ENCODE peak calls at places on chromosomes 16 and 17, in five cellular contexts. K is H1, U is HepG2, H is HCT116, G is SK-N-SH. Z is an unnamed sample.

GRCh38 chr17:19327039-19327776 is 35.3 kb downstream of the B9D1 start:
- DNase-seq in K (no peak), U (no peak), H (peak), G (no peak), Z (no peak)

GRCh38 chr16:58028541-58029070 is 3.1 kb downstream of the MMP15 start:
- DNase-seq in K (no peak), U (no peak), H (no peak), G (peak), Z (no peak)

GRCh38 chr16:87765473-87765775 is 362 bp downstream of the KLHDC4 start:
- DNase-seq in K (no peak), U (no peak), H (no peak), G (peak), Z (peak)

GRCh38 chr16:91484-91883 is 13.5 kb downstream of the MPG start:
- DNase-seq in K (no peak), U (no peak), H (no peak), G (no peak), Z (no peak)

GRCh38 chr17:4576729-4577322 is 7.5 kb upstream of the SMTNL2 start:
- DNase-seq in K (peak), U (peak), H (no peak), G (no peak), Z (no peak)

GRCh38 chr16:50842589-50842988 is 100.7 kb downstream of the CYLD start:
- DNase-seq in K (peak), U (no peak), H (no peak), G (no peak), Z (no peak)

GRCh38 chr16:1541293-1542165 is 8.1 kb downstream of the TMEM204 start:
- DNase-seq in K (no peak), U (no peak), H (no peak), G (no peak), Z (no peak)

GRCh38 chr17:74516561-74516960 is 14.7 kb downstream of the CD300LB start:
- DNase-seq in K (no peak), U (no peak), H (no peak), G (no peak), Z (no peak)

GRCh38 chr16:87720411-87720810 is 45.4 kb downstream of the KLHDC4 start:
- DNase-seq in K (no peak), U (no peak), H (no peak), G (no peak), Z (no peak)

GRCh38 chr17:13597723-13598347 is 3.9 kb downstream of the HS3ST3A1 start:
- DNase-seq in K (no peak), U (peak), H (peak), G (peak), Z (peak)

GRCh38 chr16:67544329-67544841 is 15.8 kb downstream of the RIPOR1 start:
- DNase-seq in K (no peak), U (no peak), H (no peak), G (peak), Z (no peak)

GRCh38 chr16:62353355-62353754 is 317.1 kb upstream of the CDH8 start:
- DNase-seq in K (no peak), U (no peak), H (no peak), G (no peak), Z (no peak)

GRCh38 chr16:67857547-67858233 is 10.2 kb upstream of the CENPT start:
- DNase-seq in K (no peak), U (peak), H (no peak), G (no peak), Z (peak)

GRCh38 chr16:83533193-83533592 is 274.6 kb upstream of the HSBP1 start:
- DNase-seq in K (no peak), U (no peak), H (no peak), G (no peak), Z (no peak)

GRCh38 chr17:37848690-37849616 is 75.3 kb upstream of the TBC1D3K start:
- DNase-seq in K (no peak), U (no peak), H (peak), G (no peak), Z (no peak)

GRCh38 chr17:64497565-64498035 is 746 bp upstream of the POLG2 start:
- DNase-seq in K (no peak), U (no peak), H (no peak), G (no peak), Z (no peak)

DNA sequence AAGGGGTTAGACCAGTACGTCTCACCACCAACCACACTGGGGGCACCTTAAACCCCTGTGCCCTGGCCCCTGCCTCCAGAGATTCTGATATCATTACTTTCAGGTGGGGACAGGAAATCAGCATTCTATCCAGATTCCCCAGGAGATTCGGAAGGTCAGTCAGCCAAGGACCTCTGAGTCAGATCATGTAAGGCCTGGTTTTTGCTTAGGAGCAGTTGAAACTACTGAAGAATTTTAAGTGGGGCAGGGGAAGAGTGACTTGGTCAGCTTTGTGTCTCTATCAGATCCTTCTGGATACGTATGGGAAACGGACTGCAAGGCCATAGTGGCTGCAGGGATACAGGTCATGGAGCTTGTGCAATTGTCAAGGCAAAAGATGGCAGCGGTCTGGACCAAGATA is 9.0 kb downstream of the EMP2 start:
- DNase-seq in K (no peak), U (no peak), H (no peak), G (no peak), Z (no peak)
- TF ChIP-seq JUND in K (no peak), U (no peak), H (no peak), G (no peak), Z (no peak)

DNA sequence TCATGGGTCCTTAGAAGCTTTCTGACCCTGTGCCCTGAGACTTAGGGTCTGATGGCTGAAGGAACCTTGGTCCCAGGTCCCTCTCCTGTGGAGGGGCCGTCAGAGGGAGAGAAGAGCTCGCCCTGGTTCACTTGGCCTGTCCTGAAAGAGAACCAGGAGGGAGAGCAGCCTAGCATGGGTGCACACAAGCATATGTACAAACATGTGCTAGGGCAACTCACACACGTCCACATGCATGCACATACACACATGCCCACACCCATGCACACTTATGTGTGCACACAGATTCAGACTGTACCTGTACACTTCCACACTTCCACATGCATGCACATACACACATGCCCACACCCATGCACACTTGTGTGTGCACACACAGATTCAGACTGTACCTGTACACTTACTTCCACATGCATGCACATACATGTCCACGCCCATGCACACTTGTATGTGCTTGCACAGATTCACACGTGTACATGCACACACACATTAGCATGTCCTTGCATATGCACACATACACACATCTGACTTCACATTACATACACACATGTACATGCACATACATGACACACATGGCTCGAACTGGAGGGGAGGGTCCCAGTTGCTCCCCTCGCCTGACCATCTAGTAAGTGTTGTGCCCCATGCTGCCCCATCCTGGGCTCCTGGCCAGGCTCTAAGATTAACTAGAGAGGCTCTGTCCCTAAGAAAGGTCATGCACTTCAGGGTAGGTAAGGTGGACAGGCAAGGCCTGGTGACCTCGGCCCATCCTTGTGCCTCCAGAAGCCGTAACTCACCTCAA is 122.0 kb downstream of the METRNL start:
- DNase-seq in K (no peak), U (no peak), H (no peak), G (no peak), Z (no peak)
- TF ChIP-seq JUND in K (no peak), U (no peak), H (no peak), G (no peak), Z (no peak)

GRCh38 chr17:36072431-36073121 is 8.5 kb downstream of the CCL18 start:
- DNase-seq in K (peak), U (peak), H (peak), G (peak), Z (no peak)

GRCh38 chr17:36069131-36069530 is 5.1 kb downstream of the CCL18 start:
- DNase-seq in K (no peak), U (no peak), H (no peak), G (no peak), Z (no peak)

GRCh38 chr17:36070427-36070826 is 6.4 kb downstream of the CCL18 start:
- DNase-seq in K (no peak), U (no peak), H (no peak), G (no peak), Z (no peak)

GRCh38 chr17:36066365-36066945 is 2.4 kb downstream of the CCL18 start:
- DNase-seq in K (no peak), U (no peak), H (no peak), G (no peak), Z (no peak)

DNA sequence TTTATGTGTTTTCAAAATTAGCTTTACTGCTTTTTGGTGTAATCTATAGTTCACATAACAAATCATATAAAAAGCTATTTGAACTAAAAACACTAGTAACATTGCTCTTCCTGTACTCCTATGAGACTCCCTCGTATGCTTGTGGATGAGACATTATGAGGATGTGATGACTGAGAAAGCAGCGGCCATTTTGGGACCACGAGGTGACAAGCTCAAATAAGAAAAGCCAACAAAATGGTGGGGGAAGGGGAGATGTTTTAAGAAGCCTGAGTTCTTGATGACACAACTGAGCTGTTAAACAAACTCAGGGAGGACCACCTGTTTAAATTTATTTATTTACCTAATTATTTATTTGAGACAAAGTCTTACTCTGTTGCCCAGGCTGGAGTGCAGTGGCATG is 4.5 kb downstream of the CCL18 start:
- DNase-seq in K (no peak), U (no peak), H (no peak), G (no peak), Z (no peak)
- TF ChIP-seq JUND in K (no peak), U (no peak), H (no peak), G (no peak), Z (no peak)

DNA sequence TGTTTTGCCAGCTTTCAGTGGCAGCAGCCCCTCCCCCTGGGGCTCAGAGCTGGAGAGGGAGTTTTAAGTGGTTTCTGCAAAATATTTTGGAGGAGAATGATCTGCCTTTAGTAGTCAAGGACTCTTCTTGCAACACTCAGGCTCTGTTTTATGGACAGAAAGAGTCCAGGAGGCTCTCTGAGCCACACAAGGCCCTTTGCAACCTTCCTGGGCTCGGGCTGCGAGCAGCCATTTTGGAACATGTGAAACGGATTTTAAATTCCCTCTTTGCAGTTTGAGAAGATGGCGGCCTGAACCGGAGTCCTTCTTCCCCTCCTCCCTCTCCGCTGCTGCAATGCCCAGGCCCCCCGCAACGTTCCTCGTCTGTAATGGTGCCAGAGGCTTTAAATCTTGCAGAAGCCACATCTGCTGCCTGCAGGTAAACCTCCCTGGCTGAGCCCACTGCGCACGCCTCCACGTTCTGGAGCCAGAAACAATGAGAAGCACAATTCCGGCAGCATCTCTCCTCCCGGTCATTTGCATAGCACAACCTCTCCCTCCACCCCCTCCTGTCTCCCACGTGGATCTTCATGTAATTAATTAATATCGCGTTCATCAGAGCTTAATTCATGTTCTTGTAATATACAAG is 386.1 kb downstream of the SEC14L1 start:
- DNase-seq in K (no peak), U (no peak), H (no peak), G (no peak), Z (no peak)
- TF ChIP-seq JUND in K (no peak), U (no peak), H (no peak), G (no peak), Z (no peak)

GRCh38 chr16:53911506-53911905 is 207.6 kb downstream of the FTO start:
- DNase-seq in K (no peak), U (no peak), H (no peak), G (no peak), Z (no peak)

GRCh38 chr16:53913920-53914319 is 210.0 kb downstream of the FTO start:
- DNase-seq in K (no peak), U (no peak), H (no peak), G (no peak), Z (no peak)

GRCh38 chr16:53913082-53913870 is 209.3 kb downstream of the FTO start:
- DNase-seq in K (no peak), U (no peak), H (no peak), G (no peak), Z (no peak)

GRCh38 chr16:53912155-53912554 is 208.2 kb downstream of the FTO start:
- DNase-seq in K (no peak), U (no peak), H (no peak), G (no peak), Z (no peak)

DNA sequence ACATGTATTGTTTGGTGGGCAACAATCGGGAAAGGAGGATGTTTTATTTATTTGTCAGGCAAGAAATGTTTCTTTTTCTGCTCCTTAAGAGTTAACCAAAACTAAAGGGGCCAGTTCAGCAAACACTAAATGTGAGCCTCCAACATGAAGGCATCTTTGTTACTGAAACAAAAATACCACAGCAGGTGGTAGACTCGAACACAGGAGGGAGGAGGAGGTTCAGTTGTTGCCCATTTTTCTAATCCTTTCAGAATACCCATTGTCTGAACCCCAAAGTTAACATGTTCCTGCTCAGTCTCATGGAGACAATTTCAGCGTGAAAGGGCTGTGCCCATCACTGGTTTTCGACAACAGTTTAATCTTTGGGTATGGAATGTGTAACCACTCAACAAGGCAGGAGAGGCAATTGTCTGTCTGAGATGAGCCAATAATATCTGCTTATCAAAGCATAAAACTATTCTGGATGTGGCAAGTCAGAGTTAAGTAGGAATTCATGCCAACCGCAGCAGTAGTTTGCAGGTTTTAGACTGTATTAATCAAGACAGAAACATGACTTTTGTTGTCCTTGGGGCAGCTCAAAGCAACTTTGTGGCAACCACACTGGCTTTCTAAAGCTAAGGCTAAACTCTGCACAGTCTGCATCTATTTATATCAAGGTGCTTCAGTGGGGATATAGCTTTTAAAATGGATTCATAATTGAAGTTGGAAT is 211.7 kb downstream of the FTO start:
- DNase-seq in K (no peak), U (no peak), H (no peak), G (no peak), Z (no peak)
- TF ChIP-seq JUND in K (no peak), U (no peak), H (no peak), G (no peak), Z (no peak)

GRCh38 chr17:35973333-35974260 is 7.7 kb downstream of the CCL16 start:
- DNase-seq in K (no peak), U (peak), H (no peak), G (no peak), Z (no peak)
- TF ChIP-seq JUND in K (no peak), U (peak), H (no peak), G (no peak), Z (no peak)